ENCODE peak calls at places on chromosomes 5 and 9, in six cellular contexts. T is kidney glomerular epithelial cell; A is astrocyte of the spinal cord; Q is SW 1271; X is right cardiac atrium; U is stimulated activated naive B cell treated with anti-CD40 and anti-IgM and Interleukin-4, amounts not matched to agents 10 μg/mL and 1 μg/mL and 100 μg/mL, for 72 hours. F is an unnamed sample.

GRCh38 chr5:87411586-87412416 is 929 bp downstream of the CCNH start:
- DNase-seq in Q (peak; percentile 57), X (no peak), U (peak; percentile 9), A (peak; percentile 56), T (peak; percentile 62), F (no peak)

GRCh38 chr9:134403682-134404301 is 77.5 kb downstream of the RXRA start:
- DNase-seq in Q (no peak), T (peak; percentile 3), A (peak; percentile 94), U (no peak), X (peak; percentile 90), F (peak; percentile 87)

GRCh38 chr9:121038452-121039203 is 11.4 kb downstream of the C5 start:
- DNase-seq in Q (no peak), X (no peak), A (no peak), T (no peak), U (no peak), F (no peak)

GRCh38 chr9:114007991-114008666 is 70.0 kb downstream of the AMBP start:
- DNase-seq in U (no peak), Q (no peak), X (no peak), A (no peak), T (no peak), F (no peak)

GRCh38 chr5:20088361-20088760 is 100.4 kb upstream of the CDH18 start:
- DNase-seq in U (no peak), A (no peak), T (no peak), Q (no peak), X (no peak), F (no peak)

GRCh38 chr5:114434396-114435219 is 72.7 kb downstream of the KCNN2 start:
- DNase-seq in X (no peak), Q (no peak), T (no peak), U (no peak), A (no peak), F (no peak)

GRCh38 chr9:130905902-130906726 is 9.5 kb upstream of the QRFP start:
- DNase-seq in T (no peak), U (no peak), Q (no peak), X (no peak), A (no peak), F (no peak)

GRCh38 chr5:168656633-168657032 is 77.5 kb upstream of the PANK3 start:
- DNase-seq in A (no peak), X (no peak), Q (no peak), T (no peak), U (no peak), F (no peak)

GRCh38 chr5:42798284-42799240 is 13.1 kb downstream of the SELENOP start:
- DNase-seq in U (no peak), T (no peak), A (no peak), X (no peak), Q (no peak), F (no peak)

F was measured in left ventricle myocardium inferior.